ENCODE peak calls at places on chromosomes 16 and 17, in four cellular contexts. One of them, this sample, is unnamed.

GRCh38 chr16:15446901-15447300 is 12.5 kb downstream of the BMERB1 start:
- DNase-seq in IMR-90: no peak
- DNase-seq in K562: no peak
- DNase-seq in H1: no peak
- DNase-seq in this sample: no peak

GRCh38 chr17:66943484-66943883 is 21.0 kb upstream of the CACNG4 start:
- DNase-seq in IMR-90: no peak
- DNase-seq in H1: no peak
- DNase-seq in K562: no peak
- DNase-seq in this sample: no peak

GRCh38 chr16:59487067-59487466 is 753.0 kb upstream of the GOT2 start:
- DNase-seq in H1: no peak
- DNase-seq in K562: no peak
- DNase-seq in IMR-90: no peak
- DNase-seq in this sample: no peak

GRCh38 chr16:58280146-58280845 is 14.5 kb downstream of the PRSS54 start:
- DNase-seq in K562: no peak
- DNase-seq in H1: no peak
- DNase-seq in IMR-90: no peak
- DNase-seq in this sample: no peak

GRCh38 chr17:40462343-40463121 is 19.3 kb downstream of the IGFBP4 start:
- DNase-seq in IMR-90: no peak
- DNase-seq in K562: no peak
- DNase-seq in H1: no peak
- DNase-seq in this sample: no peak

GRCh38 chr17:77959926-77960521 is 1.5 kb downstream of the TNRC6C start:
- DNase-seq in IMR-90: peak
- DNase-seq in H1: no peak
- DNase-seq in K562: no peak
- DNase-seq in this sample: no peak

GRCh38 chr17:19753049-19753444 is 4.9 kb upstream of the ALDH3A1 start:
- DNase-seq in H1: no peak
- DNase-seq in K562: no peak
- DNase-seq in IMR-90: peak
- DNase-seq in this sample: no peak

GRCh38 chr17:50911450-50911849 is 45.3 kb upstream of the TOB1 start:
- DNase-seq in K562: no peak
- DNase-seq in H1: no peak
- DNase-seq in IMR-90: no peak
- DNase-seq in this sample: no peak

GRCh38 chr17:68199837-68200688 is 47.8 kb upstream of the AMZ2 start:
- DNase-seq in H1: no peak
- DNase-seq in IMR-90: no peak
- DNase-seq in K562: no peak
- DNase-seq in this sample: no peak

GRCh38 chr16:10583269-10583668 is 2.9 kb upstream of the EMP2 start:
- DNase-seq in K562: no peak
- DNase-seq in H1: no peak
- DNase-seq in IMR-90: no peak
- DNase-seq in this sample: no peak

GRCh38 chr17:58818654-58819053 is 63.0 kb downstream of the PPM1E start:
- DNase-seq in K562: no peak
- DNase-seq in IMR-90: no peak
- DNase-seq in H1: no peak
- DNase-seq in this sample: no peak

GRCh38 chr17:36493956-36494355 is 7.5 kb downstream of the ZNHIT3 start:
- DNase-seq in K562: peak
- DNase-seq in H1: no peak
- DNase-seq in IMR-90: no peak
- DNase-seq in this sample: no peak

GRCh38 chr16:81780350-81780749 is 1.3 kb downstream of the PLCG2 start:
- DNase-seq in IMR-90: no peak
- DNase-seq in K562: no peak
- DNase-seq in H1: no peak
- DNase-seq in this sample: no peak

GRCh38 chr16:15639061-15639568 is 3.8 kb downstream of the MARF1 start:
- DNase-seq in K562: no peak
- DNase-seq in H1: no peak
- DNase-seq in IMR-90: no peak
- DNase-seq in this sample: peak

GRCh38 chr16:30335598-30336474 is 19.3 kb downstream of the CD2BP2 start:
- DNase-seq in K562: no peak
- DNase-seq in IMR-90: no peak
- DNase-seq in H1: no peak
- DNase-seq in this sample: peak

GRCh38 chr17:68613739-68614298 is 12.7 kb upstream of the FAM20A start:
- DNase-seq in K562: peak
- DNase-seq in IMR-90: no peak
- DNase-seq in H1: peak
- DNase-seq in this sample: no peak

GRCh38 chr16:17452931-17453330 is 17.8 kb downstream of the XYLT1 start:
- DNase-seq in K562: no peak
- DNase-seq in H1: no peak
- DNase-seq in IMR-90: peak
- DNase-seq in this sample: no peak

GRCh38 chr16:14445935-14446715 is 183.9 kb downstream of the PARN start:
- DNase-seq in IMR-90: no peak
- DNase-seq in H1: no peak
- DNase-seq in K562: no peak
- DNase-seq in this sample: no peak

GRCh38 chr16:85648782-85649181 is 35.7 kb downstream of the GSE1 start:
- DNase-seq in H1: no peak
- DNase-seq in K562: no peak
- DNase-seq in IMR-90: peak
- DNase-seq in this sample: no peak

GRCh38 chr16:3045758-3046505 is 429 bp upstream of the MMP25 start:
- DNase-seq in IMR-90: no peak
- DNase-seq in H1: no peak
- DNase-seq in K562: peak
- DNase-seq in this sample: no peak

GRCh38 chr16:72295914-72296313 is 124.0 kb upstream of the PMFBP1 start:
- DNase-seq in H1: no peak
- DNase-seq in IMR-90: no peak
- DNase-seq in K562: no peak
- DNase-seq in this sample: no peak

GRCh38 chr16:72286936-72287620 is 115.1 kb upstream of the PMFBP1 start:
- DNase-seq in H1: no peak
- DNase-seq in K562: no peak
- DNase-seq in IMR-90: no peak
- DNase-seq in this sample: no peak

GRCh38 chr16:72291121-72291520 is 119.2 kb upstream of the PMFBP1 start:
- DNase-seq in K562: no peak
- DNase-seq in IMR-90: no peak
- DNase-seq in H1: no peak
- DNase-seq in this sample: no peak

GRCh38 chr16:72287646-72288045 is 115.7 kb upstream of the PMFBP1 start:
- DNase-seq in K562: no peak
- DNase-seq in H1: no peak
- DNase-seq in IMR-90: no peak
- DNase-seq in this sample: no peak

DNA sequence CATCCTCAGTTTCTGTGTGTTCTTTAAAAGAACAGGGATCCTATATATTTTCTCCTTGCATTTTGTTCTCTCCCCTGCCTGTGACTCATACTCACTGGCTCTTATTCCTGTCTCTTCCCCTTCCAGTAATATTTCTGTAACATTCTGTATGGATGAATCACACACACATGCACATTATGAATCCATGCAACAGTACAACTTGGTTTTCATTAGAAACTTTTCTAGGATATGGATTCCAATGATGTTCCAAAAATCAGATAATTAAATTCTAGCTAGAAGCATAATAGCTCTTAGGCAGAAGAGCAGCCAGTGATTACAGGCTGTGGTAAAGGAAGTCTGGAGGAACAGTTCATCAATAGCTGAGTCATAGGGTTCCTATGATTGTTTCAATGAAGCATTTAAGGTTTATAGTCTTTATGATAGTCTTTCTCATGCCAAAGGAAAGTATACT is 119.6 kb upstream of the PMFBP1 start:
- DNase-seq in H1: no peak
- DNase-seq in IMR-90: peak
- DNase-seq in K562: no peak
- DNase-seq in this sample: no peak
- TF ChIP-seq CHD1 in H1: no peak
- TF ChIP-seq CHD1 in IMR-90: no peak
- TF ChIP-seq CHD1 in K562: no peak
- TF ChIP-seq CHD1 in this sample: no peak

GRCh38 chr17:28506763-28507487 is 777 bp downstream of the FOXN1 start:
- DNase-seq in H1: no peak
- DNase-seq in K562: no peak
- DNase-seq in IMR-90: no peak
- DNase-seq in this sample: no peak

GRCh38 chr17:28503420-28503819 is 2.7 kb upstream of the FOXN1 start:
- DNase-seq in K562: no peak
- DNase-seq in IMR-90: no peak
- DNase-seq in H1: no peak
- DNase-seq in this sample: no peak

GRCh38 chr17:28507567-28508195 is 1.5 kb downstream of the FOXN1 start:
- DNase-seq in IMR-90: no peak
- DNase-seq in K562: peak
- DNase-seq in H1: peak
- DNase-seq in this sample: no peak

GRCh38 chr17:28508325-28508724 is 2.2 kb downstream of the FOXN1 start:
- DNase-seq in K562: no peak
- DNase-seq in H1: no peak
- DNase-seq in IMR-90: no peak
- DNase-seq in this sample: no peak

GRCh38 chr17:28505986-28506665 is at the start of gene FOXN1:
- DNase-seq in K562: no peak
- DNase-seq in IMR-90: no peak
- DNase-seq in H1: no peak
- DNase-seq in this sample: no peak
- TF ChIP-seq CHD1 in K562: no peak
- TF ChIP-seq CHD1 in IMR-90: no peak
- TF ChIP-seq CHD1 in H1: no peak
- TF ChIP-seq CHD1 in this sample: no peak

GRCh38 chr17:42979511-42980273 is at the start of gene PTGES3L:
- DNase-seq in IMR-90: peak
- DNase-seq in H1: peak
- DNase-seq in K562: peak
- DNase-seq in this sample: no peak
- TF ChIP-seq CHD1 in IMR-90: no peak
- TF ChIP-seq CHD1 in H1: no peak
- TF ChIP-seq CHD1 in K562: peak
- TF ChIP-seq CHD1 in this sample: no peak

GRCh38 chr17:6279659-6280058 is 155.3 kb downstream of the AIPL1 start:
- DNase-seq in H1: peak
- DNase-seq in K562: no peak
- DNase-seq in IMR-90: no peak
- DNase-seq in this sample: no peak
- TF ChIP-seq CHD1 in H1: no peak
- TF ChIP-seq CHD1 in K562: no peak
- TF ChIP-seq CHD1 in IMR-90: no peak
- TF ChIP-seq CHD1 in this sample: no peak

GRCh38 chr17:54976316-54976715 is 7.8 kb downstream of the STXBP4 start:
- DNase-seq in H1: no peak
- DNase-seq in K562: no peak
- DNase-seq in IMR-90: no peak
- DNase-seq in this sample: no peak

GRCh38 chr17:54977744-54978143 is 9.2 kb downstream of the STXBP4 start:
- DNase-seq in K562: no peak
- DNase-seq in IMR-90: no peak
- DNase-seq in H1: no peak
- DNase-seq in this sample: no peak

GRCh38 chr17:54982399-54982798 is 13.8 kb downstream of the STXBP4 start:
- DNase-seq in K562: no peak
- DNase-seq in IMR-90: peak
- DNase-seq in H1: no peak
- DNase-seq in this sample: no peak

GRCh38 chr17:54980372-54980771 is 11.8 kb downstream of the STXBP4 start:
- DNase-seq in IMR-90: no peak
- DNase-seq in K562: no peak
- DNase-seq in H1: no peak
- DNase-seq in this sample: no peak

DNA sequence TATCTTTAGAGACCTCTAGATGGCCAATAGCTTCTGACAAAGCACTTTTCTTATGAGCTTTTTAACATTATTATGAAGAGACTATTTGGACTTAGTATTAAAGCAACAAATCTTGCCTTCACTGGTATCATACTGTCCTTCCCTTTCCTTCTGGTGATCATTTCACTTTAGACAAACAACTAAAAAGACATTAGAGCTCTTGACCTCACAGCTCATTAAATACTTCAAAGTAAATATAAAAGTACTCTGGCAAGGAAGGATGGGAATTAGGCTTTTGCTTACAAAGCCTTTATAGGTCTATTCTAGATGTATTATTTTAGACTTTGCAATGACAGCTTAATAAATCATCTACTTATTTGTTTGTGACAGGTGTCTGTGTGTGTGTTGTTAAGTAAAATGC is 11.1 kb downstream of the STXBP4 start:
- DNase-seq in K562: no peak
- DNase-seq in IMR-90: no peak
- DNase-seq in H1: no peak
- DNase-seq in this sample: no peak
- TF ChIP-seq CHD1 in K562: no peak
- TF ChIP-seq CHD1 in IMR-90: no peak
- TF ChIP-seq CHD1 in H1: no peak
- TF ChIP-seq CHD1 in this sample: no peak

GRCh38 chr17:47735536-47736011 is 2.5 kb downstream of the TBX21 start:
- DNase-seq in IMR-90: no peak
- DNase-seq in H1: no peak
- DNase-seq in K562: no peak
- DNase-seq in this sample: peak
- TF ChIP-seq CHD1 in IMR-90: no peak
- TF ChIP-seq CHD1 in H1: no peak
- TF ChIP-seq CHD1 in K562: no peak
- TF ChIP-seq CHD1 in this sample: no peak

This sample was measured in GM12878.